ENCODE peak calls at places on chromosomes 5 and 9, in six cellular contexts. C, V, N, P, Q and X are unnamed samples.

GRCh38 chr9:109590945-109591344 is 92.8 kb upstream of the PTPN3 start:
- DNase-seq in C (no peak), V (no peak), N (no peak), P (no peak), Q (no peak), X (no peak)

GRCh38 chr9:124897570-124898460 is 35.9 kb downstream of the ARPC5L start:
- DNase-seq in C (no peak), V (no peak), N (no peak), P (no peak), Q (no peak), X (no peak)

GRCh38 chr5:143874312-143874711 is 62.4 kb downstream of the HMHB1 start:
- DNase-seq in C (no peak), V (no peak), N (no peak), P (no peak), Q (no peak), X (no peak)

GRCh38 chr9:134732392-134733110 is 90.9 kb downstream of the COL5A1 start:
- DNase-seq in C (peak; percentile 53), V (no peak), N (no peak), P (no peak), Q (no peak), X (no peak)

GRCh38 chr9:91844170-91844569 is 105.9 kb downstream of the ROR2 start:
- DNase-seq in C (no peak), V (peak; percentile 39), N (no peak), P (no peak), Q (no peak), X (no peak)

GRCh38 chr5:172508471-172509404 is 54.4 kb upstream of the SH3PXD2B start:
- DNase-seq in C (peak; percentile 3), V (no peak), N (peak; percentile 34), P (peak; percentile 6), Q (no peak), X (no peak)

GRCh38 chr9:133951265-133951664 is 40.9 kb downstream of the VAV2 start:
- DNase-seq in C (no peak), V (no peak), N (no peak), P (no peak), Q (no peak), X (no peak)

GRCh38 chr9:101479337-101480045 is 43.9 kb upstream of the ALDOB start:
- DNase-seq in C (no peak), V (peak; percentile 71), N (no peak), P (peak; percentile 69), Q (no peak), X (no peak)

GRCh38 chr5:91706785-91707520 is 323.8 kb upstream of the ARRDC3 start:
- DNase-seq in C (no peak), V (no peak), N (no peak), P (no peak), Q (no peak), X (no peak)

GRCh38 chr9:127698985-127699670 is 7.7 kb upstream of the CFAP157 start:
- DNase-seq in C (peak; percentile 98), V (peak; percentile 98), N (peak; percentile 99), P (peak; percentile 96), Q (peak; percentile 96), X (peak; percentile 94)

GRCh38 chr5:33628781-33629180 is 188.0 kb downstream of the TARS1 start:
- DNase-seq in C (no peak), V (no peak), N (no peak), P (no peak), Q (no peak), X (no peak)

GRCh38 chr5:148986636-148987035 is 76.2 kb downstream of the SH3TC2 start:
- DNase-seq in C (no peak), V (no peak), N (no peak), P (no peak), Q (no peak), X (no peak)

GRCh38 chr5:109997191-109997590 is 307.5 kb downstream of the MAN2A1 start:
- DNase-seq in C (no peak), V (no peak), N (no peak), P (no peak), Q (no peak), X (no peak)

GRCh38 chr9:69155341-69156030 is 18.6 kb upstream of the TJP2 start:
- DNase-seq in C (no peak), V (no peak), N (peak; percentile 47), P (no peak), Q (no peak), X (no peak)

GRCh38 chr9:33731142-33731541 is 64.2 kb upstream of the PRSS3 start:
- DNase-seq in C (no peak), V (no peak), N (no peak), P (no peak), Q (no peak), X (no peak)

GRCh38 chr9:33739407-33739806 is 56.0 kb upstream of the PRSS3 start:
- DNase-seq in C (no peak), V (no peak), N (no peak), P (no peak), Q (no peak), X (no peak)

GRCh38 chr9:33737811-33738606 is 57.4 kb upstream of the PRSS3 start:
- DNase-seq in C (no peak), V (peak; percentile 67), N (no peak), P (peak; percentile 71), Q (no peak), X (peak; percentile 51)

GRCh38 chr9:33731625-33732024 is 63.7 kb upstream of the PRSS3 start:
- DNase-seq in C (no peak), V (no peak), N (no peak), P (no peak), Q (no peak), X (no peak)

DNA sequence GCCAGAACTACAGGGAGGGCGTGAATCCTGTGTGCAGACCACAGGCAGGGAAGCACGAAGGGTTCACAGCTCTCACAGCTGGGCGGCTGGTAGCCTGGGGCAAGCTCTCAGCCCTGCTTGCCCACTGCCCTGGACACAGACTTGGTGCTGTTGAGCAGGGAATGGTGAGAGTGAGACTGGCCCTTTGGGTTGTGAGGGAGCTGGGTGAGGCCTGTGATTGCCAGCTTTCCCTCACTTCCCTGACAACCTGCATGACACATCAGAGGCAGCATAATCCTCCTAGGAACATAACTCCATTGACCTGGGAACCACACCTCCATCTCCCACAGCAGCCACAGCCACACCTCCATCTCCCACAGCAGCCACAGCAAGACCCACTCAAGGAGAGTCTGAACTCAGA is 60.5 kb upstream of the PRSS3 start:
- DNase-seq in C (no peak), V (no peak), N (no peak), P (peak; percentile 60), Q (no peak), X (no peak)
- TF ChIP-seq POLR2A in C (no peak), V (no peak), N (no peak), P (no peak), Q (no peak), X (no peak)

GRCh38 chr5:850511-851006 is at the start of gene ZDHHC11:
- DNase-seq in C (no peak), V (no peak), N (peak; percentile 79), P (peak; percentile 45), Q (peak; percentile 82), X (no peak)
- TF ChIP-seq POLR2A in C (no peak), V (no peak), N (no peak), P (no peak), Q (no peak), X (no peak)

GRCh38 chr9:112784020-112784788 is 33.6 kb downstream of the SNX30 start:
- DNase-seq in C (no peak), V (peak; percentile 18), N (no peak), P (no peak), Q (no peak), X (no peak)
- TF ChIP-seq POLR2A in C (no peak), V (no peak), N (no peak), P (no peak), Q (no peak), X (no peak)

DNA sequence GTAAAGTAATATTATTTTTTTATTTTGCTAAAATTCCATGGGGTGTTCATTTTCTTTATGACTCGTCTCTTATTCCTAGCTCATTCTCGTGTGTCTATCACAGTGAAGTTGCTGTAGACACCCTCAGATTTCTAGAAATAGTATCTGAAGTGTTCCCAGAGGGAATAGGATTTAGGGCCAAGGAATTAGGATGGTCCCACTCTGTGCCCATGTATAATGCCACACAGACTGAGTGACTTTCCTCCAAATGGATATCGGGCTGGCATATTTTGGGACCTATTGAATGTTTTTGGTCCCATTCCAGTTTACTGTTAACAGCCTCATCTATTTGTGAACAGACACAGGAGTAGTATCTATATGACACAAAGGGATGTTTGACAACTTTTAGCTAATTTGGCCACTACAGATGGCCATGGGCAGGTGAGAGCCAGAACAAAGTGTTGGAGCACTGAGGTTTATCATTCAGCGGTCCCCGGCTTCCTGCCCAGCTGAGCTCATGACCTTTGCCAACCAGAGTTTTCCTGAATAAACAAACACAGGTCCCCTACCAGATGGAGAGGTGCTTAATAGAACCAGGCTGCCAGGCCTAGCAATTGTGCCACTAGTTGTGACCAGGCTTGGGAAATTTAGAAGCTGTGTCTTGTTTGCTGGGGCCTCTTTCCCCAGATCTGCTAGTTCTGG is 46.9 kb downstream of the MAP1B start:
- DNase-seq in C (no peak), V (peak; percentile 28), N (no peak), P (no peak), Q (no peak), X (no peak)
- TF ChIP-seq POLR2A in C (no peak), V (no peak), N (no peak), P (no peak), Q (no peak), X (no peak)

DNA sequence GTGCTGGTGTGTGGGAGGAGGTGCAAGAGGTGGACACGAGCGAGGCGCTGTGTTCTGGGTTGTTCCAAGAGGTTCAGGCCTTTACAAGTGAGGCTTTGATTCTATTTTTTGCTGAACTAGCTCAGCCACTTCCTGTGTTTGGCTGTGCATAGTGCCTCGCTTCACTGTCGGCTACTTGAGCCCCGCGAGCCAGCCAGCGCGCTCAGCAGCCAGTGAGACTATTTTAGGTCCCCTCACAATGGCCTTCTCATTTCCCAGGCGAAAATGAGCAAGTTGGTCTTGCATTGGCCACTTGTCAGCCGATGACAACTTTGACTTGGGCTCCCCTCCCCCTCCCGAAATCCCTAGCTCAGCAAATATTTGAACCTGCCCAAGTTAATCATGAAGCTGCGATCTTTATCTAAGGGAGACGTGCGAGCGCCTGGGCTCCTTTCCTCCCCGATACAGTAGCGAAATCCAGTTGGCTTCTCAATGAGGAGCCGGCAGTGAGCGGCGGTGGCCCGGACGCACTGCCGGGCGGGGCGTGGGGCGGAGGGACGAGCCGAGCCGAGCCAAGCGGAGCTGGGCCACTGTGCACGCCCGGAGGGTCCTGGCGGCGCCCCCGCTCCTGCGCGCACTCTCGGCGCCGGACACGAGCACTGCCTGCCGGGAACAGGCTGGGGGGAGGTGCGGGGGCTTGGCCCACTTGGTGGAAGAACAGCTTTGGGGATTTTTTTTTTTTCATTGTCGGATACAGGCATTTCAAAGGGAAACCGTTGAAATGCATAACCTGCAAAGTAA is 72.6 kb downstream of the PIK3R1 start:
- DNase-seq in C (no peak), V (peak; percentile 74), N (no peak), P (peak; percentile 86), Q (peak; percentile 52), X (peak; percentile 88)
- TF ChIP-seq POLR2A in C (peak; percentile 17), V (no peak), N (no peak), P (peak; percentile 33), Q (no peak), X (peak; percentile 46)